ENCODE peak calls at places on chromosomes 12 and 14, in nine cellular contexts. O, T, J, G, E, V, A, P and C are unnamed samples.

GRCh38 chr14:105858676-105859025 is 332.3 kb downstream of the TMEM121 start:
- DNase-seq in E (peak), G (peak), P (no peak), J (peak), T (peak), O (peak), A (no peak), V (no peak), C (no peak)

GRCh38 chr14:62428429-62429203 is 616.6 kb downstream of the KCNH5 start:
- DNase-seq in E (no peak), V (no peak), A (peak), O (no peak), P (no peak), G (no peak), T (no peak), J (no peak), C (no peak)

GRCh38 chr14:95413289-95414215 is 93.8 kb upstream of the CLMN start:
- DNase-seq in V (no peak), A (peak), O (no peak), J (no peak), T (no peak), E (no peak), P (no peak), G (no peak), C (no peak)

GRCh38 chr14:98959410-98959809 is 312.6 kb downstream of the BCL11B start:
- DNase-seq in V (no peak), E (no peak), O (no peak), P (no peak), J (no peak), A (no peak), G (no peak), T (no peak), C (no peak)

GRCh38 chr14:104499784-104500496 is 79.6 kb upstream of the C14orf180 start:
- DNase-seq in O (peak), E (no peak), T (no peak), P (no peak), V (no peak), J (no peak), G (no peak), A (no peak), C (no peak)

GRCh38 chr14:95493976-95494375 is 22.5 kb downstream of the SYNE3 start:
- DNase-seq in G (no peak), V (no peak), J (no peak), P (no peak), A (no peak), O (no peak), E (no peak), T (no peak), C (no peak)

GRCh38 chr14:93173943-93174395 is 10.7 kb downstream of the MOAP1 start:
- DNase-seq in V (no peak), A (peak), J (no peak), G (no peak), O (no peak), E (no peak), T (no peak), P (no peak), C (no peak)

GRCh38 chr14:91123201-91123600 is 9.3 kb downstream of the DGLUCY start:
- DNase-seq in T (no peak), J (no peak), G (peak), V (no peak), O (no peak), E (no peak), A (no peak), P (no peak), C (no peak)

GRCh38 chr14:61911534-61911933 is 149.3 kb downstream of the SNAPC1 start:
- DNase-seq in V (no peak), P (no peak), G (no peak), A (no peak), J (no peak), E (no peak), T (peak), O (no peak), C (no peak)

GRCh38 chr12:130592641-130593040 is 123.5 kb downstream of the RIMBP2 start:
- DNase-seq in J (no peak), O (no peak), V (no peak), E (no peak), A (no peak), T (no peak), G (no peak), P (no peak), C (peak)

GRCh38 chr12:59077153-59077930 is 157.0 kb upstream of the LRIG3 start:
- DNase-seq in O (no peak), P (no peak), T (no peak), G (no peak), V (no peak), A (peak), J (no peak), E (no peak), C (peak)

GRCh38 chr14:99211410-99211809 is 60.6 kb downstream of the BCL11B start:
- DNase-seq in T (no peak), E (peak), G (no peak), A (no peak), V (no peak), O (no peak), J (no peak), P (no peak), C (no peak)

GRCh38 chr12:14828896-14829295 is 14.4 kb downstream of the ART4 start:
- DNase-seq in G (no peak), T (no peak), A (peak), E (no peak), V (no peak), P (no peak), O (no peak), J (no peak), C (no peak)

GRCh38 chr12:22230280-22230794 is 104.2 kb downstream of the ST8SIA1 start:
- DNase-seq in J (no peak), T (no peak), G (no peak), V (peak), E (no peak), A (peak), O (no peak), P (no peak), C (no peak)

GRCh38 chr12:55705802-55706402 is 1.8 kb downstream of the ITGA7 start:
- DNase-seq in V (peak), E (no peak), G (peak), A (no peak), T (no peak), J (no peak), P (no peak), O (peak), C (no peak)

GRCh38 chr12:65098364-65098763 is 22.7 kb downstream of the WIF1 start:
- DNase-seq in A (no peak), P (no peak), V (no peak), E (no peak), J (no peak), T (no peak), O (no peak), G (no peak), C (no peak)

GRCh38 chr12:65099182-65099581 is 21.9 kb downstream of the WIF1 start:
- DNase-seq in T (no peak), A (no peak), J (no peak), E (no peak), V (no peak), G (no peak), P (no peak), O (no peak), C (no peak)

GRCh38 chr12:65094722-65095121 is 26.4 kb downstream of the WIF1 start:
- DNase-seq in T (no peak), J (no peak), O (no peak), A (no peak), P (no peak), E (no peak), V (no peak), G (no peak), C (no peak)

GRCh38 chr12:65100140-65100539 is 21.0 kb downstream of the WIF1 start:
- DNase-seq in E (no peak), A (no peak), G (no peak), O (no peak), P (no peak), V (no peak), J (no peak), T (no peak), C (no peak)
- TF ChIP-seq CTCF in E (no peak), A (peak), G (no peak), O (no peak), P (peak), V (peak), J (no peak), T (no peak), C (no peak)

GRCh38 chr14:70872678-70873020 is 34.6 kb upstream of the PCNX1 start:
- DNase-seq in J (no peak), E (no peak), P (no peak), T (no peak), A (no peak), G (no peak), V (no peak), O (no peak), C (no peak)
- H3K4me3 ChIP-seq in J (no peak), E (no peak), P (no peak), T (peak), A (no peak), G (no peak), V (no peak), O (no peak), C (no peak)

GRCh38 chr14:87638196-87638595 is 354.8 kb downstream of the GALC start:
- DNase-seq in V (no peak), P (no peak), J (no peak), T (no peak), A (no peak), O (no peak), G (no peak), E (no peak), C (no peak)

GRCh38 chr14:87628129-87628528 is 364.9 kb downstream of the GALC start:
- DNase-seq in J (peak), E (no peak), G (no peak), P (no peak), V (no peak), A (peak), T (no peak), O (no peak), C (no peak)

GRCh38 chr14:87630808-87631207 is 362.2 kb downstream of the GALC start:
- DNase-seq in E (no peak), G (no peak), A (no peak), T (no peak), P (no peak), V (no peak), J (no peak), O (no peak), C (no peak)

GRCh38 chr14:87629788-87630187 is 363.2 kb downstream of the GALC start:
- DNase-seq in J (no peak), V (no peak), G (no peak), P (no peak), A (no peak), T (no peak), E (no peak), O (no peak), C (no peak)

GRCh38 chr14:87632796-87633195 is 360.2 kb downstream of the GALC start:
- DNase-seq in G (no peak), A (no peak), J (no peak), V (no peak), P (no peak), E (no peak), O (no peak), T (no peak), C (no peak)
- TF ChIP-seq POLR2A in G (no peak), A (no peak), J (no peak), V (no peak), P (no peak), E (no peak), O (no peak), T (no peak), C (no peak)

GRCh38 chr12:46402451-46402850 is 29.9 kb upstream of the SLC38A2 start:
- DNase-seq in P (no peak), O (no peak), A (peak), V (no peak), J (peak), T (no peak), E (no peak), G (no peak), C (no peak)

GRCh38 chr12:46400406-46400805 is 27.8 kb upstream of the SLC38A2 start:
- DNase-seq in A (peak), J (no peak), T (no peak), O (no peak), V (no peak), G (no peak), E (no peak), P (no peak), C (no peak)

GRCh38 chr12:46402861-46403731 is 30.5 kb upstream of the SLC38A2 start:
- DNase-seq in V (no peak), J (no peak), P (no peak), G (no peak), E (no peak), T (no peak), A (peak), O (no peak), C (no peak)

GRCh38 chr12:46403732-46404097 is 31.1 kb upstream of the SLC38A2 start:
- DNase-seq in G (no peak), O (no peak), T (no peak), P (no peak), E (no peak), V (no peak), J (no peak), A (no peak), C (no peak)

DNA sequence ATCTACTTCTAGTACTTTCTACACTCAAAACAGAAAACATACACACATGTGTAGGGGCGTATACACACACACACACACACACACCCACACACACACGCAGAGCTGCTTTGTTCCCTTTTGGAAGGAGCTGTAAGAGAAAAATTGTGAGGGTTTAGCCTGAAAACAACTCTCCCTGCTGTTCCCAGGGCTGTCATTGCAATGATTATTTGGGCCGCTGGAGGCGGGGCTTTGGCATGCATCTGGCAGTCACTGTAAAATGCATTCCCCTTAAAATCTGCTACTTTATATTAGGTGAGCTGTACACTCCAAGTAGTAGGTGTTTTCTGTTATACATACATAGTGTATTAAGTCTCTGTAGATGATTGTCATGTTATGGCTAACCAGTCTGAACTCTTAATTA is 29.1 kb upstream of the SLC38A2 start:
- DNase-seq in P (no peak), T (no peak), E (no peak), O (no peak), G (no peak), A (peak), V (no peak), J (peak), C (no peak)
- TF ChIP-seq CTCF in P (peak), T (no peak), E (peak), O (peak), G (peak), A (peak), V (no peak), J (no peak), C (no peak)